ENCODE peak calls at places on chromosomes 4 and X, in five cellular contexts. P, I, K, N and F are unnamed samples.

GRCh38 chrX:40012039-40012799 is 85.5 kb downstream of the BCOR start:
- DNase-seq in P (peak; percentile 71), I (peak; percentile 84), K (peak; percentile 71), N (no peak), F (no peak)

GRCh38 chrX:19888419-19888879 is 1.0 kb upstream of the SH3KBP1 start:
- DNase-seq in P (peak; percentile 83), I (peak; percentile 73), K (peak; percentile 77), N (peak; percentile 65), F (peak; percentile 68)

GRCh38 chrX:74449937-74450330 is 28.6 kb downstream of the SLC16A2 start:
- DNase-seq in P (peak; percentile 84), I (no peak), K (peak; percentile 68), N (no peak), F (no peak)

GRCh38 chr4:185296665-185297460 is 87.5 kb downstream of the SNX25 start:
- DNase-seq in P (no peak), I (no peak), K (no peak), N (no peak), F (no peak)

GRCh38 chr4:28369504-28369903 is 1508.9 kb downstream of the STIM2 start:
- DNase-seq in P (peak; percentile 38), I (no peak), K (peak; percentile 71), N (no peak), F (no peak)

GRCh38 chr4:76232681-76233080 is 18.8 kb upstream of the FAM47E start:
- DNase-seq in P (no peak), I (no peak), K (no peak), N (no peak), F (no peak)

GRCh38 chr4:111985386-111985890 is 159.8 kb upstream of the FAM241A start:
- DNase-seq in P (no peak), I (no peak), K (no peak), N (no peak), F (no peak)

GRCh38 chr4:127870688-127871087 is 10.0 kb upstream of the PLK4 start:
- DNase-seq in P (peak; percentile 90), I (no peak), K (peak; percentile 89), N (no peak), F (no peak)

GRCh38 chr4:168811793-168812651 is 198.0 kb downstream of the CBR4 start:
- DNase-seq in P (peak; percentile 87), I (no peak), K (peak; percentile 79), N (no peak), F (no peak)

GRCh38 chrX:9341305-9342201 is 123.3 kb upstream of the TBL1X start:
- DNase-seq in P (peak; percentile 55), I (peak; percentile 43), K (peak; percentile 69), N (peak; percentile 86), F (peak; percentile 44)

GRCh38 chr4:27187786-27188185 is 327.1 kb downstream of the STIM2 start:
- DNase-seq in P (no peak), I (no peak), K (no peak), N (no peak), F (no peak)

GRCh38 chrX:265502-265901 is 15.7 kb upstream of the PLCXD1 start:
- DNase-seq in P (no peak), I (peak; percentile 32), K (no peak), N (no peak), F (no peak)

GRCh38 chr4:52840531-52841350 is 21.4 kb upstream of the RASL11B start:
- DNase-seq in P (no peak), I (peak; percentile 32), K (no peak), N (no peak), F (no peak)

GRCh38 chr4:88158360-88159136 is at the start of gene ABCG2:
- DNase-seq in P (peak; percentile 73), I (peak; percentile 82), K (peak; percentile 75), N (peak; percentile 26), F (no peak)

GRCh38 chr4:88163286-88163685 is 4.8 kb upstream of the ABCG2 start:
- DNase-seq in P (peak; percentile 49), I (no peak), K (no peak), N (no peak), F (no peak)

GRCh38 chr4:88159137-88159725 is 792 bp upstream of the ABCG2 start:
- DNase-seq in P (peak; percentile 53), I (no peak), K (no peak), N (no peak), F (no peak)

GRCh38 chr4:88162636-88163035 is 4.2 kb upstream of the ABCG2 start:
- DNase-seq in P (peak; percentile 66), I (no peak), K (no peak), N (no peak), F (no peak)

DNA sequence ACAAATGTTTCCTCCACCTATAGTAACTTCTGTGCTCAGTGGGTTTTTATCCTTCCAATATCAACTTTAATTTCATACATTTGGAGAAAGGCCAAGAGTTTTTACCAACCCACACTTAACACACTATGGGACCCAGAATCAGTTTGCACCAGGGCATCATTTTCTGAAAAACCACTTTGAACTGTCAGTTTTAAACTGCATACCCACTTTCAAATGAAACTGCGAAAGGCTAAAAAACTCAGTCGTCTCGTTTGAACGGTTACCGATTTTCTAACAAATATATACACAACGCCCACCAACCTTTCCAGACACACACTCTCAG is 440 bp downstream of the ABCG2 start:
- DNase-seq in P (no peak), I (no peak), K (no peak), N (peak; percentile 28), F (peak; percentile 34)
- H3K4me3 ChIP-seq in P (peak overlapping the region; percentile 65), I (peak overlapping the region; percentile 62), K (peak overlapping the region; percentile 88), N (no peak overlapping the region), F (peak overlapping the region; percentile 51)

DNA sequence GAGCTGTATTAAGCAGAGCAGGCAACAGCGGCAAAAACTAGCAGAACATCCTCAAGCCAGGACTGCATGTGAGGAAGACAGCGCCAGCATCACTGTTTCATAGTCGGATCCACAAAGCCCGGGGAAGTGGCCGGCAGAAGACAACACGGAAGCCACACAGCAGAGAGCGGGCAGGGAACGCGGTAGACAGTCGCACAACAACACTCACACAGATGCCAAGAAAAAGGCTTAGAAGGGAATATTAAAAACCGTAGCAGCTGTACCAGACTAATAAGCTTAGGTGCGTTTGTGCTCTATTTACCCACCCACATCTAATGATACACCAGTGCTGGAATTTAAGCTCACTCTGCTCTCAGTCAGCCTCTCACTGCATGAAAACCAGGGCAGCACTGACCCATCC is 16.0 kb downstream of the ZFYVE28 start:
- DNase-seq in P (no peak), I (no peak), K (no peak), N (no peak), F (no peak)
- H3K4me3 ChIP-seq in P (peak overlapping the region; percentile 41), I (peak overlapping the region; percentile 15), K (no peak overlapping the region), N (no peak overlapping the region), F (no peak overlapping the region)

DNA sequence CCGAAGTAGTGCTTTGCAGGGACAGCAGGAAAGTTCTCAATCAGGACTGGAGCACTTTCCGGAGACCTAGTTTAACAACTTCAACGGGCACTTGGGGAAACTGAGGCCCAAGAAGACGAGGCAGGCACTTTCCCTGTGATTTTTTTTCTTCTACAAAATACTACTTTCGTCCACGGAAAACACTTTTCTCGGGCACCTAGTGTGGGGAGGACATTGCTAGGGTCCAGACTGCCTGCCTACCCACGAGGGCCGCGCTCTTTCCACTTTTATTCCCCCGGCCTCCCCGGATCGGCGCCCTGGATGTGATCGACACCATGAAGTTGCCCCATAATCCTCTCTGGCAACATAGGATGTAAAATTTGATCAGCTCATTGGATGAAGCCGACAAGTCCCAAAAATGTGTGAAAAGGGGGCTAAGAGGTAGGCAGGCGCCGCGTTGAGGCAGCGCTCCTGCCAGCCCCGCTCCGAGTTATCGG is 125.5 kb upstream of the CXorf66 start:
- DNase-seq in P (peak; percentile 3), I (no peak), K (no peak), N (no peak), F (no peak)
- H3K4me3 ChIP-seq in P (peak overlapping the region; percentile 20), I (peak overlapping the region; percentile 51), K (peak overlapping the region; percentile 23), N (no peak overlapping the region), F (no peak overlapping the region)

GRCh38 chr4:90349632-90350031 is 222.4 kb downstream of the CCSER1 start:
- DNase-seq in P (peak; percentile 0), I (no peak), K (no peak), N (no peak), F (no peak)

DNA sequence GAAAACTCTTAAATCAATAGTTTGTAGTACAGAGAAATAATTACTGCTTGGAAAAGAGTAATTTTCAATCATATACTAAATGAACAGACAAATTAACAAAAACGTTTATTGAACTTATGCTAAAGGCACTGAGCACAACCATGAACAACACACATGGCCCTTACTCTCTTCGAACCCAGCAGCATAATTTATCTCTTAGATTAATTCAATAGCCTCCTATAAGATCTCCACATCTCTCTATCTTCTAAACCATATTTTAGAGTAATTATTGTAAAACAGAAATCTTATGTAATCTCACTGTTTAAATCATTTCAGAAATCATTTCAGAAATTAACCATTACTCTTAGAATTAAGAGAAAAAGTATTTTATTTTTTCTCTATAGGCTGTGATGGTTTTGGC is 218.4 kb downstream of the CCSER1 start:
- DNase-seq in P (no peak), I (no peak), K (no peak), N (no peak), F (no peak)
- H3K4me3 ChIP-seq in P (no peak overlapping the region), I (no peak overlapping the region), K (no peak overlapping the region), N (no peak overlapping the region), F (no peak overlapping the region)

GRCh38 chr4:15005474-15006115 is 3.3 kb downstream of the CPEB2 start:
- DNase-seq in P (no peak), I (no peak), K (no peak), N (no peak), F (no peak)
- H3K4me3 ChIP-seq in P (peak overlapping the region; percentile 79), I (peak overlapping the region; percentile 77), K (peak overlapping the region; percentile 69), N (peak overlapping the region; percentile 83), F (no peak overlapping the region)

DNA sequence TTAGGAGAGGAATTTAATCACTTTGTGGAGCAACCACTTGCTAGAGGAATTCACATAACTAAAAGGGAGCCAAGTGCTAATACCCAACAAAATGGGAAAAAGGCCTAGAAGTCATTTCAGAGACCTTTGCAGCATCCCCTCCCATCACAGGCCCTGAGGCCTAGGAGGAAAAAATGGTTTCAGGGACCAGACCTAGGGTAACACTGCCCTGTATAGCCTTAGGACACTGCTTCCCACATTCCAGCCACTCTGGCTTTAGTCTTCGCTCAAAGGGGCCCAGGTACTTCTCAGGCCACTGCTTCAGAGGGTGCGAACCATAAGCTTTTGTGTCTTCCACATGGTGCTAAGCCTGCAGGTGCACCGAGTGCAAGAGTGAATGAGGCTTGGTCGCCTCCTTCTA is 19.1 kb downstream of the SPANXN2 start:
- DNase-seq in P (no peak), I (no peak), K (no peak), N (no peak), F (no peak)
- H3K4me3 ChIP-seq in P (no peak overlapping the region), I (no peak overlapping the region), K (no peak overlapping the region), N (no peak overlapping the region), F (no peak overlapping the region)

DNA sequence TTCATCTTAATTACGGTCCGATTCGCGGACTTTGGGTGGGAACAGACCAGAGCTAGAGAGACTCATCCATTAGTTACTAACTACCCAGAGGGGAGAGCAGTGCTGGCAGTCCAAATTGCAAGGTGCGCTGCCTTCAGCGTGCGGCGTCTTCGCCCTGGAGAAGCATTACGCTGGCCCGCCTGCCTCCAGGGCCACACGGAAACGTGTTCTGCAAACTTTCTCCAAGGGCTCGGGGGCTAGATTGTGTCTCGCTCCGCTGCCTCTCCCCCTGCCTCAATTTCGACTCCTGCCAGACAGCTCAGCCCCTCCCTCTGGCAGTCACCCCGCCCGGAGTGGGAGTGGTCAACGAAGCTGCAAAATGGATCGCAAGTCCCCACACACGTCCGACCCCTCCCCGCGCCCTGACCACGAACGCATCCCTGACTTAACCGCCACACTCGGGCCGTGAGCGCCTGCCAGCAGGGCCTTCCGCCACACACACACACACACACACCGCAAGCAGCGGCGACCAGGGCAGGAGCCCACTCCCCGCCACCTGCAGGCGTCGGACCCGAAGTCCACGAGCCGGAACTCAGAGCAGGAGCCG is 47.0 kb upstream of the NKAP start:
- DNase-seq in P (no peak), I (peak; percentile 40), K (no peak), N (no peak), F (no peak)
- H3K4me3 ChIP-seq in P (no peak overlapping the region), I (peak overlapping the region; percentile 37), K (no peak overlapping the region), N (no peak overlapping the region), F (no peak overlapping the region)